ENCODE peak calls at places on chromosomes 4 and X, in seven cellular contexts. N, I, J, K, W, X and B are unnamed samples. For H3K27me3 and H3K4me1, the result is how much of the 10 kb centered on the place peaks cover.

GRCh38 chr4:38699112-38699511 is 35.1 kb downstream of the KLF3 start:
- DNase-seq in N (no peak), I (no peak), J (no peak), K (peak), W (no peak), X (no peak), B (no peak)

GRCh38 chrX:115177941-115178340 is 11.3 kb upstream of the RBMXL3 start:
- DNase-seq in N (no peak), I (no peak), J (no peak), K (peak), W (no peak), X (no peak), B (no peak)

GRCh38 chrX:38893441-38893840 is 92.2 kb downstream of the MID1IP1 start:
- DNase-seq in N (no peak), I (no peak), J (no peak), K (no peak), W (no peak), X (no peak), B (no peak)

GRCh38 chr4:870951-871350 is 45.0 kb upstream of the CPLX1 start:
- DNase-seq in N (no peak), I (no peak), J (no peak), K (no peak), W (no peak), X (no peak), B (no peak)

GRCh38 chr4:76601791-76602190 is 166.8 kb downstream of the SHROOM3 start:
- DNase-seq in N (no peak), I (no peak), J (no peak), K (peak), W (no peak), X (no peak), B (no peak)

GRCh38 chrX:41923925-41924693 is 755 bp upstream of the CASK start:
- DNase-seq in N (no peak), I (peak), J (peak), K (peak), W (peak), X (no peak), B (peak)

GRCh38 chr4:106929248-106929647 is 106.9 kb downstream of the DKK2 start:
- DNase-seq in N (no peak), I (no peak), J (no peak), K (no peak), W (no peak), X (no peak), B (no peak)

GRCh38 chrX:806586-806985 is 176.0 kb downstream of the SHOX start:
- DNase-seq in N (no peak), I (no peak), J (no peak), K (no peak), W (no peak), X (no peak), B (no peak)

GRCh38 chr4:105596676-105597075 is 44.3 kb downstream of the ARHGEF38 start:
- DNase-seq in N (no peak), I (peak), J (no peak), K (no peak), W (no peak), X (no peak), B (no peak)

GRCh38 chr4:130172156-130172555 is 1076.2 kb downstream of the C4orf33 start:
- DNase-seq in N (no peak), I (no peak), J (no peak), K (no peak), W (no peak), X (no peak), B (peak)

GRCh38 chr4:142883433-142883832 is 37.3 kb upstream of the INPP4B start:
- DNase-seq in N (no peak), I (no peak), J (no peak), K (no peak), W (no peak), X (no peak), B (no peak)

GRCh38 chrX:38768079-38768478 is 33.2 kb upstream of the MID1IP1 start:
- DNase-seq in N (no peak), I (no peak), J (no peak), K (peak), W (no peak), X (no peak), B (no peak)

GRCh38 chr4:109294468-109295020 is 7.9 kb downstream of the COL25A1 start:
- DNase-seq in N (no peak), I (no peak), J (no peak), K (no peak), W (no peak), X (no peak), B (no peak)

GRCh38 chrX:77899081-77899828 is at the start of gene COX7B:
- DNase-seq in N (no peak), I (peak), J (peak), K (peak), W (peak), X (peak), B (peak)

DNA sequence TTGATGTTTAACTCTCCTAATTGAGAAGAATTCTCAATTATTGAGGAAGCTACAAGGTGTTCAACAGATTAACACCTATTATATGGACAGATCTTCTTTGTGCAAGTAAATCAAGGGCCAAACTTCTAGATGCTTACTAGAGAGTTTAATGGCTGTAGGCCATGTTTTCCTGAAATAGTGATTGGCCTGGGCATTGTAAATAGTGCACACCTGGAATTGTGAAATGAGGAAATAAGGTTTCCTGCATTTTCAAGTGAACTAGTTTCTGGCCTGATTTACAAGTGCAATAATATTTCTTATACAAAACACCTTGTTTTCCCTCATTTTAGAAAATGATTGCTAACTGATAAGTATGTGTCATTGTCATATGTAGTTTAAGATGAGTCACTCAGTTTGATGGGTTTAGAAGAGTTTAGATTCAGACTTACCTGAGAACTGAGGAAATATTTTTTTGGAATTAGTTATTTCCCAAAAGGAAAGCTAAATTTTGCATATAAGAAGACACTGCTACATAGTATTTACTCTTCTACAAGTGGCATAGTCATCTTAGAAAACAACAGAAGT is 21.2 kb downstream of the AFF1 start:
- DNase-seq in N (no peak), I (no peak), J (no peak), K (peak), W (no peak), X (no peak), B (no peak)
- H3K27ac ChIP-seq in N (no peak), I (no peak), J (no peak), K (no peak), W (no peak), X (no peak), B (no peak)

GRCh38 chr4:8850074-8850829 is 21.4 kb downstream of the HMX1 start:
- DNase-seq in N (peak), I (peak), J (no peak), K (no peak), W (no peak), X (peak), B (no peak)
- H3K27me3 ChIP-seq in N (half or more), I (under half), J (half or more), K (under half), W (under half), X (half or more), B (under half)

GRCh38 chr4:53653484-53654053 is 62.3 kb upstream of the LNX1 start:
- DNase-seq in N (no peak), I (no peak), J (no peak), K (no peak), W (no peak), X (no peak), B (no peak)
- H3K4me1 ChIP-seq in N (under half), I (under half), J (under half), K (under half), W (under half), X (under half), B (under half)

GRCh38 chr4:102918859-102919258 is 50.1 kb downstream of the CISD2 start:
- DNase-seq in N (no peak), I (no peak), J (no peak), K (no peak), W (no peak), X (no peak), B (no peak)
- H3K27ac ChIP-seq in N (no peak), I (no peak), J (no peak), K (no peak), W (no peak), X (no peak), B (no peak)